ENCODE peak calls at places on chromosome 1, in four cellular contexts. One of them, this sample, is unnamed.

GRCh38 chr1:219954736-219955421 is 26.5 kb upstream of the SLC30A10 start:
- DNase-seq in heart left ventricle: no peak
- DNase-seq in GM12891: no peak
- DNase-seq in mammary epithelial cell: no peak
- DNase-seq in this sample: no peak

GRCh38 chr1:230964896-230965295 is 13.8 kb downstream of the TTC13 start:
- DNase-seq in mammary epithelial cell: no peak
- DNase-seq in GM12891: no peak
- DNase-seq in heart left ventricle: no peak
- DNase-seq in this sample: no peak

GRCh38 chr1:176073524-176074157 is 133.4 kb downstream of the COP1 start:
- DNase-seq in mammary epithelial cell: peak; percentile 48
- DNase-seq in heart left ventricle: no peak
- DNase-seq in GM12891: no peak
- DNase-seq in this sample: peak; percentile 76

GRCh38 chr1:99685516-99686180 is 39.7 kb downstream of the PALMD start:
- DNase-seq in GM12891: peak; percentile 10
- DNase-seq in mammary epithelial cell: peak; percentile 73
- DNase-seq in heart left ventricle: peak; percentile 85
- DNase-seq in this sample: peak; percentile 81

GRCh38 chr1:16248603-16249534 is 11.9 kb upstream of the CPLANE2 start:
- DNase-seq in heart left ventricle: peak; percentile 88
- DNase-seq in mammary epithelial cell: peak; percentile 71
- DNase-seq in GM12891: peak; percentile 56
- DNase-seq in this sample: peak; percentile 79

GRCh38 chr1:236027096-236027495 is 37.8 kb downstream of the NID1 start:
- DNase-seq in heart left ventricle: no peak
- DNase-seq in GM12891: no peak
- DNase-seq in mammary epithelial cell: no peak
- DNase-seq in this sample: no peak

GRCh38 chr1:230250676-230251075 is 175.5 kb downstream of the PGBD5 start:
- DNase-seq in mammary epithelial cell: no peak
- DNase-seq in heart left ventricle: no peak
- DNase-seq in GM12891: no peak
- DNase-seq in this sample: no peak

GRCh38 chr1:87100271-87100670 is 185.8 kb downstream of the HS2ST1 start:
- DNase-seq in GM12891: no peak
- DNase-seq in mammary epithelial cell: no peak
- DNase-seq in heart left ventricle: no peak
- DNase-seq in this sample: no peak

GRCh38 chr1:34973326-34973725 is 11.8 kb downstream of the TMEM35B start:
- DNase-seq in mammary epithelial cell: no peak
- DNase-seq in GM12891: no peak
- DNase-seq in heart left ventricle: no peak
- DNase-seq in this sample: peak; percentile 24

GRCh38 chr1:12669529-12670068 is 25.7 kb downstream of the AADACL4 start:
- DNase-seq in heart left ventricle: no peak
- DNase-seq in GM12891: no peak
- DNase-seq in mammary epithelial cell: no peak
- DNase-seq in this sample: peak; percentile 26

GRCh38 chr1:1347026-1347595 is 2.1 kb downstream of the DVL1 start:
- DNase-seq in mammary epithelial cell: no peak
- DNase-seq in GM12891: no peak
- DNase-seq in heart left ventricle: no peak
- DNase-seq in this sample: no peak

GRCh38 chr1:22101199-22101598 is 41.7 kb downstream of the WNT4 start:
- DNase-seq in heart left ventricle: no peak
- DNase-seq in mammary epithelial cell: no peak
- DNase-seq in GM12891: no peak
- DNase-seq in this sample: no peak

GRCh38 chr1:8625480-8625879 is 192.0 kb downstream of the RERE start:
- DNase-seq in mammary epithelial cell: no peak
- DNase-seq in GM12891: no peak
- DNase-seq in heart left ventricle: no peak
- DNase-seq in this sample: no peak

GRCh38 chr1:165116732-165117131 is 239.8 kb downstream of the LMX1A start:
- DNase-seq in mammary epithelial cell: peak; percentile 92
- DNase-seq in GM12891: no peak
- DNase-seq in heart left ventricle: no peak
- DNase-seq in this sample: peak; percentile 96

GRCh38 chr1:2544875-2545638 is 11.1 kb upstream of the TNFRSF14 start:
- DNase-seq in GM12891: no peak
- DNase-seq in heart left ventricle: no peak
- DNase-seq in mammary epithelial cell: no peak
- DNase-seq in this sample: no peak

GRCh38 chr1:89519779-89520358 is 4.8 kb upstream of the LRRC8B start:
- DNase-seq in mammary epithelial cell: peak; percentile 22
- DNase-seq in GM12891: peak; percentile 30
- DNase-seq in heart left ventricle: no peak
- DNase-seq in this sample: peak; percentile 68

GRCh38 chr1:187417524-187417923 is 588.8 kb downstream of the PLA2G4A start:
- DNase-seq in heart left ventricle: no peak
- DNase-seq in mammary epithelial cell: no peak
- DNase-seq in GM12891: no peak
- DNase-seq in this sample: no peak

GRCh38 chr1:47651311-47652089 is 213.7 kb downstream of the FOXD2 start:
- DNase-seq in mammary epithelial cell: no peak
- DNase-seq in heart left ventricle: no peak
- DNase-seq in GM12891: no peak
- DNase-seq in this sample: no peak

GRCh38 chr1:23634840-23635642 is 56.6 kb upstream of the RPL11 start:
- DNase-seq in GM12891: peak; percentile 62
- DNase-seq in mammary epithelial cell: peak; percentile 62
- DNase-seq in heart left ventricle: peak; percentile 61
- DNase-seq in this sample: peak; percentile 66

GRCh38 chr1:157177701-157178380 is 39.6 kb upstream of the ETV3 start:
- DNase-seq in GM12891: no peak
- DNase-seq in heart left ventricle: no peak
- DNase-seq in mammary epithelial cell: no peak
- DNase-seq in this sample: no peak

GRCh38 chr1:8544644-8545043 is 226.7 kb downstream of the SLC45A1 start:
- DNase-seq in mammary epithelial cell: no peak
- DNase-seq in GM12891: no peak
- DNase-seq in heart left ventricle: no peak
- DNase-seq in this sample: peak; percentile 31

GRCh38 chr1:227560814-227561213 is 2.5 kb upstream of the ZNF678 start:
- DNase-seq in heart left ventricle: peak; percentile 37
- DNase-seq in mammary epithelial cell: no peak
- DNase-seq in GM12891: no peak
- DNase-seq in this sample: no peak

GRCh38 chr1:116511459-116512019 is 59.3 kb downstream of the CD58 start:
- DNase-seq in GM12891: no peak
- DNase-seq in mammary epithelial cell: no peak
- DNase-seq in heart left ventricle: no peak
- DNase-seq in this sample: no peak

GRCh38 chr1:69305621-69306020 is 262.1 kb upstream of the LRRC7 start:
- DNase-seq in GM12891: no peak
- DNase-seq in mammary epithelial cell: peak; percentile 8
- DNase-seq in heart left ventricle: no peak
- DNase-seq in this sample: no peak

GRCh38 chr1:78617615-78618026 is 2.6 kb upstream of the IFI44L start:
- DNase-seq in mammary epithelial cell: peak; percentile 74
- DNase-seq in GM12891: no peak
- DNase-seq in heart left ventricle: peak; percentile 52
- DNase-seq in this sample: peak; percentile 83

GRCh38 chr1:59776960-59777852 is 37.5 kb upstream of the HOOK1 start:
- DNase-seq in heart left ventricle: no peak
- DNase-seq in mammary epithelial cell: no peak
- DNase-seq in GM12891: no peak
- DNase-seq in this sample: no peak

GRCh38 chr1:215637041-215637573 is 70.0 kb downstream of the KCTD3 start:
- DNase-seq in heart left ventricle: no peak
- DNase-seq in mammary epithelial cell: peak; percentile 41
- DNase-seq in GM12891: no peak
- DNase-seq in this sample: peak; percentile 32

GRCh38 chr1:1215881-1216605 is 2.1 kb upstream of the TNFRSF4 start:
- DNase-seq in GM12891: no peak
- DNase-seq in mammary epithelial cell: no peak
- DNase-seq in heart left ventricle: no peak
- DNase-seq in this sample: no peak

GRCh38 chr1:83860506-83861221 is 138.3 kb downstream of the TTLL7 start:
- DNase-seq in mammary epithelial cell: peak; percentile 57
- DNase-seq in heart left ventricle: peak; percentile 84
- DNase-seq in GM12891: peak; percentile 37
- DNase-seq in this sample: peak; percentile 72

GRCh38 chr1:62245201-62245600 is 50.6 kb downstream of the L1TD1 start:
- DNase-seq in GM12891: no peak
- DNase-seq in mammary epithelial cell: peak; percentile 41
- DNase-seq in heart left ventricle: no peak
- DNase-seq in this sample: peak; percentile 54

GRCh38 chr1:25649041-25649440 is 32.5 kb downstream of the MAN1C1 start:
- DNase-seq in mammary epithelial cell: no peak
- DNase-seq in heart left ventricle: no peak
- DNase-seq in GM12891: no peak
- DNase-seq in this sample: no peak

GRCh38 chr1:31926846-31927660 is 11.1 kb downstream of the PTP4A2 start:
- DNase-seq in heart left ventricle: no peak
- DNase-seq in GM12891: no peak
- DNase-seq in mammary epithelial cell: no peak
- DNase-seq in this sample: no peak

GRCh38 chr1:1395166-1395565 is 4.0 kb downstream of the CCNL2 start:
- DNase-seq in heart left ventricle: no peak
- DNase-seq in mammary epithelial cell: no peak
- DNase-seq in GM12891: no peak
- DNase-seq in this sample: no peak

GRCh38 chr1:176029155-176029554 is 177.9 kb downstream of the COP1 start:
- DNase-seq in mammary epithelial cell: no peak
- DNase-seq in heart left ventricle: no peak
- DNase-seq in GM12891: no peak
- DNase-seq in this sample: no peak

GRCh38 chr1:86231076-86231475 is 74.5 kb upstream of the COL24A1 start:
- DNase-seq in heart left ventricle: no peak
- DNase-seq in GM12891: no peak
- DNase-seq in mammary epithelial cell: no peak
- DNase-seq in this sample: no peak

GRCh38 chr1:112501810-112502641 is 6.7 kb upstream of the WNT2B start:
- DNase-seq in heart left ventricle: peak; percentile 60
- DNase-seq in mammary epithelial cell: peak; percentile 69
- DNase-seq in GM12891: peak; percentile 47
- DNase-seq in this sample: peak; percentile 70

GRCh38 chr1:117633068-117633345 is 27.2 kb downstream of the TENT5C start:
- DNase-seq in mammary epithelial cell: no peak
- DNase-seq in GM12891: no peak
- DNase-seq in heart left ventricle: no peak
- DNase-seq in this sample: no peak

GRCh38 chr1:226064816-226065248 is 2.3 kb downstream of the H3-3A start:
- DNase-seq in GM12891: no peak
- DNase-seq in mammary epithelial cell: peak; percentile 59
- DNase-seq in heart left ventricle: peak; percentile 34
- DNase-seq in this sample: peak; percentile 77

GRCh38 chr1:54794401-54795099 is 6.6 kb downstream of the TTC22 start:
- DNase-seq in heart left ventricle: no peak
- DNase-seq in GM12891: no peak
- DNase-seq in mammary epithelial cell: peak; percentile 43
- DNase-seq in this sample: peak; percentile 85

This sample was measured in epithelial cell of esophagus.